ENCODE peak calls at places on chromosomes 2 and 18, in seven cellular contexts. S, A, V, P, I, U and N are unnamed samples.

GRCh38 chr2:120761911-120762310 is 26.2 kb downstream of the GLI2 start:
- DNase-seq in I (no peak), S (no peak), P (no peak), V (no peak), A (no peak), U (no peak), N (no peak)

GRCh38 chr18:76445275-76445674 is 49.8 kb downstream of the ZNF516 start:
- DNase-seq in P (no peak), U (no peak), A (peak), S (peak), V (no peak), I (peak), N (no peak)

GRCh38 chr2:66434679-66435548 is at the start of gene MEIS1:
- DNase-seq in S (peak), V (peak), I (peak), U (peak), P (peak), A (peak), N (peak)

GRCh38 chr2:182920089-182920488 is 53.7 kb upstream of the FRZB start:
- DNase-seq in P (no peak), S (no peak), U (no peak), I (no peak), V (no peak), A (no peak), N (no peak)

GRCh38 chr2:230713331-230714121 is 884 bp downstream of the CAB39 start:
- DNase-seq in I (peak), A (no peak), U (no peak), V (peak), S (peak), P (no peak), N (peak)

GRCh38 chr18:32909798-32910561 is 137.2 kb upstream of the KLHL14 start:
- DNase-seq in P (no peak), V (no peak), S (no peak), U (no peak), I (no peak), A (no peak), N (no peak)

GRCh38 chr2:234629596-234629995 is 132.7 kb upstream of the ARL4C start:
- DNase-seq in I (no peak), S (no peak), V (no peak), P (no peak), U (peak), A (no peak), N (no peak)

GRCh38 chr18:9987355-9987754 is 73.5 kb downstream of the VAPA start:
- DNase-seq in P (no peak), V (peak), I (no peak), U (no peak), A (no peak), S (no peak), N (no peak)

GRCh38 chr2:85607268-85608215 is 4.3 kb downstream of the C2orf68 start:
- DNase-seq in P (no peak), A (no peak), I (no peak), V (no peak), S (no peak), U (no peak), N (no peak)

GRCh38 chr2:134327367-134327766 is 73.5 kb downstream of the MGAT5 start:
- DNase-seq in V (no peak), P (no peak), A (no peak), S (peak), U (peak), I (peak), N (peak)

GRCh38 chr18:23710068-23710527 is 20.8 kb downstream of the LAMA3 start:
- DNase-seq in I (no peak), A (no peak), P (no peak), V (no peak), S (peak), U (no peak), N (no peak)

GRCh38 chr2:208112969-208113368 is 11.4 kb downstream of the CRYGD start:
- DNase-seq in P (no peak), I (no peak), U (no peak), V (no peak), S (no peak), A (no peak), N (no peak)

GRCh38 chr2:52429740-52430139 is 1337.9 kb upstream of the CHAC2 start:
- DNase-seq in V (no peak), A (no peak), I (no peak), P (no peak), S (no peak), U (no peak), N (no peak)

GRCh38 chr2:207725815-207726578 is 14.6 kb downstream of the CCNYL1 start:
- DNase-seq in U (no peak), S (no peak), P (no peak), V (no peak), A (no peak), I (peak), N (no peak)

GRCh38 chr2:231902598-231902997 is 23.6 kb downstream of the NPPC start:
- DNase-seq in V (peak), P (no peak), S (no peak), A (no peak), U (no peak), I (no peak), N (no peak)

GRCh38 chr2:20073462-20073861 is 22.0 kb upstream of the LAPTM4A start:
- DNase-seq in U (no peak), V (no peak), A (no peak), P (no peak), I (no peak), S (no peak), N (no peak)

GRCh38 chr2:20069756-20070155 is 18.3 kb upstream of the LAPTM4A start:
- DNase-seq in P (no peak), U (no peak), I (no peak), V (no peak), A (no peak), S (no peak), N (no peak)

GRCh38 chr2:20074001-20074648 is 22.7 kb upstream of the LAPTM4A start:
- DNase-seq in A (no peak), V (no peak), P (no peak), I (no peak), S (no peak), U (no peak), N (no peak)

GRCh38 chr2:20072436-20073158 is 21.2 kb upstream of the LAPTM4A start:
- DNase-seq in A (no peak), V (no peak), U (no peak), I (no peak), P (no peak), S (peak), N (no peak)

GRCh38 chr2:20071397-20072383 is 20.3 kb upstream of the LAPTM4A start:
- DNase-seq in U (peak), I (peak), A (peak), V (peak), P (peak), S (peak), N (no peak)
- H3K4me3 ChIP-seq in U (peak), I (no peak), A (no peak), V (peak), P (peak), S (peak), N (no peak)

GRCh38 chr2:35873921-35874320 is 481.7 kb upstream of the CRIM1 start:
- DNase-seq in V (no peak), A (no peak), U (no peak), I (no peak), P (no peak), S (no peak), N (no peak)

DNA sequence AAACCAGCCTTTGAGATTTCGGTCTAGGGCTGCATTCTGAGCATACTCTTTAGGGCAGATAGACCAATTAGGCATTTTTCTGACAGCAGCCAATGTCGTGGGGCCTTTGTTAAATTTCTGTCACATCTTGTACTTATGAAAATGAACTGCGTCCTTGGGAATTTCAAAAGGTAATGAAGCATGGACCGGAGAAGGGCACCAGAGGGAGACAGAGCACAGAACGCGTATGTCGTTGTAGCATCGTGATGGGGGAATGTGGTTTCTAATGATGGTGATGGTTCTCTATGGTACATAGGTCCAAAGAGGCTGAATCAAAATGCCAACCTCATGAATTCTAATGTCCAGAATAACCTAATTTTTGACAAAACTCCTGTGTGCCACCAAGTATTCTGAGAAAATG is 483.9 kb upstream of the CRIM1 start:
- DNase-seq in I (no peak), A (no peak), P (no peak), S (peak), U (no peak), V (no peak), N (no peak)
- TF ChIP-seq CTCF in I (no peak), A (peak), P (no peak), S (peak), U (peak), V (no peak), N (no peak)

GRCh38 chr2:28399946-28400345 is 7.3 kb downstream of the FOSL2 start:
- DNase-seq in A (no peak), S (no peak), I (no peak), U (no peak), P (no peak), V (no peak), N (no peak)
- H3K4me3 ChIP-seq in A (peak), S (peak), I (no peak), U (peak), P (no peak), V (peak), N (no peak)

DNA sequence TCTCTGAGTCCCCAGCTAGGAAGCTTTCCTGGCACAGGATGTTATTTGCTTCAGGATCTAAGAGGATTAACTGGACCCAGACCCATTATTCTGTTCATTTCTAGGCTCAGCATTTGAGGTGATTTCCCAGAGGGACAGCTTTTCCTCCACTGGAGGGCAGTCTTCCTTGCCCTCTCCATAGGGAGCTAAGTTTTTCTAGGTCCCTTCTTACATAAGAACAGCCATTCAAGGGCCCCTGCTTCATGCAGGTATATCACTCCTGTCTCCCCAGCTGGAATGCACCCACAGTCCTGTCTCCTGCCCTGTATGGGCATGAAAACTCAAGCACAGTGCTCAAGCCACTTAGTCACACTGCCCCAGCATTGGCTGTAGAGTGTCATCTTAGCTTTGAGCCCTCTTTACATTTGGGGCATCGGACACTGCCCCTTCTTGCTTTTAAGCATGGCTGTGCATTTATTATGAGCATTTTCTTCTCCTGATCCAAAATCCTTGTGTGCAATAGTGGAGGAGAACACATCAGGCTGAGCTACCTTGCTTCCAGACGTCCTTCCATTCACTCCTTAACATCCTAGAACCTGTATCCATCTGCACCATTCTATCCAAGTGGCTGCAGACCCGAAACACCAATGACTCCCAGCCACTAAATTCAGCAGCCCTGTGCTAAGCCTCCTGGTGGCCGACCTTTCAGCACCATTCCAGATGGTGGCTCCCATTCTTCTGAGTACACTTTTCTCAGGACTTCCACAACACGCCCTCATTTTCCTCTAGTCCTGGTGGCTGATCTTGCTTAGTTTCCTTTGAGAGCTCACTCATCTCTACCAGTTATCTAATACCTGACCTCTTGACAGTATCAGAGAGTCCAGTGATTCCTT is 80.0 kb downstream of the COPS8 start:
- DNase-seq in U (no peak), V (no peak), P (no peak), A (no peak), I (no peak), S (no peak), N (no peak)
- TF ChIP-seq CTCF in U (peak), V (peak), P (peak), A (peak), I (peak), S (peak), N (peak)

GRCh38 chr2:238848941-238849853 is 1.3 kb downstream of the TWIST2 start:
- DNase-seq in I (peak), P (no peak), S (peak), V (no peak), U (no peak), A (no peak), N (no peak)

GRCh38 chr2:238847432-238847801 is 468 bp upstream of the TWIST2 start:
- DNase-seq in V (no peak), A (no peak), P (no peak), U (no peak), S (no peak), I (no peak), N (no peak)

GRCh38 chr2:238846503-238847431 is 1.1 kb upstream of the TWIST2 start:
- DNase-seq in A (no peak), I (no peak), S (peak), U (no peak), P (no peak), V (no peak), N (no peak)

GRCh38 chr2:238848566-238848940 is 668 bp downstream of the TWIST2 start:
- DNase-seq in V (no peak), U (no peak), A (no peak), I (no peak), S (no peak), P (no peak), N (no peak)

GRCh38 chr2:238847841-238848565 is at the start of gene TWIST2:
- DNase-seq in U (peak), A (peak), S (peak), P (peak), V (peak), I (peak), N (no peak)
- H3K4me3 ChIP-seq in U (peak), A (peak), S (peak), P (peak), V (peak), I (peak), N (no peak)

DNA sequence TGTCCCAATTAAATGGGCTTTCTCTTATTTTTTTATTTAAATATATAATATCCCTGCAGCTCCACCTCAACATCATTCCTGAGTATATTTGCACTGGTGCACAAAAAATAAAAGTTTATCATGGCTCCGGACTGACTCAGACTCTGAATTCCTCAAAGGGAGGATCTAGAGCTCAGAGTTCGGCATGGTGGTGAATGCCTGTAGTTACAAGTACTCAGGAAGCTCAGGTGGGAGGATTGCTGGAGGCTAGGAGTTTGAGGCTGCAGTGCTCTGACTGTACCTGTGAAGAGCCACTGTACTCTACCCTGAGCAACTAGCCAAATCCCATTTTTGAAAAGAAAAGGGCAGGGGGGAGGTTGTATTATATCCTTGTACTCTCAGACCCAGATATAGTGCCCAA is 52.8 kb upstream of the NRXN1 start:
- DNase-seq in S (no peak), V (no peak), U (no peak), P (no peak), A (no peak), I (peak), N (no peak)
- TF ChIP-seq CTCF in S (no peak), V (no peak), U (no peak), P (no peak), A (no peak), I (peak), N (no peak)